ENCODE peak calls at places on chromosomes 4 and X, in eight cellular contexts. C is astrocyte of the spinal cord, H is tibial artery, K is kidney, Q is fibroblast of mammary gland, U is breast epithelium, E is activated B cell treated with CpG ODN at 0.5 μM for 24 hours, O is AG10803. V is an unnamed sample.

GRCh38 chrX:149630681-149631292 is 805 bp downstream of the TMEM185A start:
- DNase-seq in O (peak), H (no peak), C (peak), U (no peak), E (no peak), K (no peak), Q (peak), V (no peak)

GRCh38 chrX:11380187-11380586 is 87.0 kb downstream of the AMELX start:
- DNase-seq in K (no peak), E (no peak), H (no peak), U (no peak), C (peak), O (peak), Q (peak), V (no peak)

GRCh38 chr4:77859256-77859655 is 3.4 kb upstream of the MRPL1 start:
- DNase-seq in O (no peak), U (no peak), C (no peak), H (no peak), Q (no peak), E (no peak), K (no peak), V (no peak)

GRCh38 chrX:41561045-41561444 is 113.9 kb downstream of the NYX start:
- DNase-seq in E (no peak), C (peak), Q (peak), K (no peak), O (peak), H (no peak), U (no peak), V (peak)

GRCh38 chr4:147927377-147928137 is 195.7 kb downstream of the ARHGAP10 start:
- DNase-seq in C (peak), U (no peak), Q (no peak), E (no peak), O (no peak), H (no peak), K (no peak), V (no peak)

GRCh38 chr4:133150643-133151300 is 1.7 kb downstream of the PCDH10 start:
- DNase-seq in E (no peak), K (peak), C (peak), Q (no peak), H (peak), U (no peak), O (no peak), V (no peak)

GRCh38 chr4:147970003-147970402 is 238.1 kb downstream of the ARHGAP10 start:
- DNase-seq in O (no peak), H (no peak), K (no peak), E (no peak), U (no peak), Q (no peak), C (no peak), V (no peak)

GRCh38 chr4:111595456-111595855 is 549.8 kb upstream of the FAM241A start:
- DNase-seq in Q (no peak), U (no peak), C (no peak), K (no peak), O (no peak), H (no peak), E (no peak), V (no peak)

GRCh38 chrX:140918398-140919043 is 83.9 kb upstream of the SPANXB1 start:
- DNase-seq in Q (peak), E (no peak), U (no peak), K (no peak), O (peak), C (peak), H (no peak), V (no peak)

GRCh38 chr4:130722370-130722769 is 1626.4 kb downstream of the C4orf33 start:
- DNase-seq in Q (peak), H (no peak), U (no peak), K (no peak), O (no peak), E (no peak), C (no peak), V (no peak)

GRCh38 chrX:69082753-69083150 is 82.5 kb downstream of the PJA1 start:
- DNase-seq in E (no peak), O (no peak), K (no peak), Q (no peak), U (no peak), H (no peak), C (no peak), V (no peak)

GRCh38 chr4:129839687-129840086 is 743.7 kb downstream of the C4orf33 start:
- DNase-seq in K (no peak), Q (peak), U (no peak), C (peak), E (no peak), H (no peak), O (no peak), V (no peak)

GRCh38 chr4:4714330-4714729 is 145.1 kb upstream of the MSX1 start:
- DNase-seq in K (no peak), O (peak), C (peak), U (no peak), H (no peak), E (no peak), Q (peak), V (no peak)

GRCh38 chr4:153467154-153467896 is 1.2 kb downstream of the TMEM131L start:
- DNase-seq in E (peak), C (no peak), K (peak), U (peak), O (no peak), Q (no peak), H (peak), V (no peak)

GRCh38 chr4:119209077-119209476 is 3.4 kb upstream of the USP53 start:
- DNase-seq in K (no peak), Q (peak), O (peak), E (no peak), C (peak), H (no peak), U (no peak), V (peak)

GRCh38 chr4:117777721-117778120 is 256.6 kb upstream of the NDST3 start:
- DNase-seq in U (no peak), E (no peak), C (peak), K (no peak), Q (no peak), H (no peak), O (no peak), V (no peak)

GRCh38 chrX:146707781-146708180 is 101.8 kb upstream of the CXorf51B start:
- DNase-seq in O (no peak), K (no peak), Q (no peak), U (no peak), E (no peak), H (no peak), C (no peak), V (no peak)
- TF ChIP-seq CTCF in O (no peak), K (no peak), Q (no peak), U (no peak), E (no peak), H (no peak), C (no peak), V (no peak)

GRCh38 chr4:16382571-16382970 is 156.3 kb upstream of the TAPT1 start:
- DNase-seq in U (no peak), Q (no peak), E (no peak), C (no peak), O (no peak), K (no peak), H (no peak), V (no peak)

GRCh38 chr4:16387448-16387847 is 161.2 kb upstream of the TAPT1 start:
- DNase-seq in H (no peak), C (no peak), U (no peak), O (no peak), Q (no peak), K (no peak), E (no peak), V (no peak)

DNA sequence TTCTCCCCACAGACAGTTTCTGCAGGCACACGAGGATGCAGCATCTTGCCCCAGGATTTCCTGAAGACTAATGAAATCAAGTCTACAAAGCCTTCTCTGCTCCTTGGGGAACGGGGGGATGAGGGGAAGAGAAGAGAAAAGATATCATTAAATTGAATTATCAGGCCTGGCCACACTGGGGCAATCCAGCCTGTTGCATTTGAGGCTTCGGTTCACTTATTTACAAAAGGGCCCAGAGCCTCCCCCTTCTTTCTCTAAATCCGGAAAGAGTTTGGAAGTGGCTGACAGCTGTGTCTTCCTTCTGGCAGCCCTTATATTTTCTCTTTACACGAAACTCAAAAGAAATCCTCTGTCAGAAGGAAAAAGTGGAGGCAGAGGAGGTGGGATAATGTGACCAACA is 158.2 kb upstream of the TAPT1 start:
- DNase-seq in O (no peak), U (no peak), Q (no peak), C (no peak), H (no peak), E (no peak), K (no peak), V (no peak)
- TF ChIP-seq CTCF in O (no peak), U (no peak), Q (no peak), C (no peak), H (no peak), E (no peak), K (no peak), V (no peak)

GRCh38 chrX:107715331-107716044 is 60.1 kb downstream of the TSC22D3 start:
- DNase-seq in Q (peak), C (no peak), H (peak), K (no peak), U (no peak), E (peak), O (peak), V (no peak)

GRCh38 chrX:107713205-107714195 is 62.1 kb downstream of the TSC22D3 start:
- DNase-seq in U (no peak), K (no peak), E (peak), O (peak), Q (peak), H (peak), C (no peak), V (no peak)

GRCh38 chrX:107716045-107716684 is 59.4 kb downstream of the TSC22D3 start:
- DNase-seq in O (peak), H (peak), K (peak), E (peak), Q (no peak), C (peak), U (no peak), V (no peak)

GRCh38 chrX:107712231-107713204 is 63.1 kb downstream of the TSC22D3 start:
- DNase-seq in E (peak), C (peak), H (peak), Q (peak), K (no peak), O (peak), U (no peak), V (no peak)

DNA sequence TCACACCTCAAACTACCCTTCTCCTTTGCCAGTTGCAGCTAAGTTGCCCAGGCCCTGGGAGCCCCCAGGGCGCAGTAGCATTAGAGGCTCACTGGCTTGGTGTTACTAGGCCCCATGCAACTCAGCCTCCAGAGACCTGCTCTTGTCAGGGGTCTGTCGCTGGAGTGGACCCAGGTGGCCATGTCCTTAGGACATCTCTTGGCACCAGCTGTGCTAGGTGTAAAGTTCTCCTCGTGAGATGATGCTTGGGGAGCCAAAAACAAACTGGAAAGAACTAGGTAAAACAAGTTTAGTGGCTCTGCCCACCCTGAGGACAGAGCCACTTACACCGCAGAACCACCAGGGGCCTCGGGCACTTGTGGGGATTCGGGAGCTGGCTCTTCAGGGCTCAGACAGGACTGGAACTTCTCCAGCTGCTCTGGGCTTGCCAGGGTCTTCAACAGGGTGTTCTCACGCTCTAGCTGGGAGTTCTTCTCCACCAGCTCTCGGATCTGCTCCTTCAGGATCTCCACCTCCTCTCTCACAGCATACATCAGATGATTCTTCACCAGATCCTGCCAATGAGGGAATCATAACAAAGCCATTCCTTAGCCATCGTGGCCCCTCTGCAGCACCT is 61.3 kb downstream of the TSC22D3 start:
- DNase-seq in Q (peak), K (no peak), U (no peak), E (peak), O (peak), C (peak), H (peak), V (no peak)
- TF ChIP-seq CTCF in Q (peak), K (no peak), U (no peak), E (no peak), O (peak), C (peak), H (peak), V (no peak)

DNA sequence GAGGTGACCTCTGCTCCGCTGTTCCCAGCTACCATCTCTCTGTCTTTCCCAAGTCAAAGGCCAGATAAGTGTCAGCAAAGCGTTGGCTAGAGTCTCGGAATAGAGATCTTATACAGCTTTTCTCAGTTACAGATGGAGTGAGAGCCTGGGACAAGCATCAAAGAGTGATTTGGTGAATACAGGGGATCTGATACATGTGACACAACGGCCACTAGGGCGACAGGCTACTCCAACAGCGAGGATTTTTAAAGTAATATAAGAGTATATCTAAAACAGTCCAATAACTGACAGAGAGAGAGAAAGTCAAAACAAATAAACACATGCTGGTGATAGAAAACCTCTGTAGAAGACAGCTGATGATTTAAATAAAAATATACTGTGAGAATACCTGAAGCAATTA is 433.1 kb upstream of the SMIM31 start:
- DNase-seq in K (no peak), U (no peak), E (no peak), H (no peak), O (no peak), Q (no peak), C (no peak), V (no peak)
- TF ChIP-seq CTCF in K (no peak), U (no peak), E (no peak), H (no peak), O (no peak), Q (no peak), C (no peak), V (no peak)

GRCh38 chrX:74492720-74493201 is 71.5 kb downstream of the SLC16A2 start:
- DNase-seq in C (no peak), Q (peak), O (no peak), K (no peak), U (no peak), H (no peak), E (no peak), V (no peak)
- TF ChIP-seq CTCF in C (no peak), Q (peak), O (no peak), K (no peak), U (no peak), H (no peak), E (no peak), V (no peak)

DNA sequence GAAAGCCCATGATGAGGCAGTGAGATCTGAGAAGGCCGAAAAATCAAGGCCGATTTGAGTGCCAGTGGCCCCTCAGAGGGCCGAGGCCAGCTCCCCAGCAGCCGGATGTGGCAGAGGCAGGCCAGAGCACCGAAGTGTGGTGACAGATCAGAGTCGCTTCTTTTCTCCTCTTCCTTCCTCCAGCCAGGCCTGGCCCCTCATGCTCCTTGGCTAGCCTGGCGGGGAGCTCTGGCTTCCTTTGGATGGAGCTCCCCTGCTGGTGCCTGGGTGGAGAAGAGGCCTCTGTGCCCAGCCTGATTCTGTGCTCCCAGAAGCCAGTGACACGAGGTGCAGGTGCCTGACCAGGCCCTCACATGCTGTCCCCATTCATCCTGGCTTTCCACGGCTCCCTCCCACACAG is 127.2 kb upstream of the PABPC4L start:
- DNase-seq in H (no peak), K (peak), Q (no peak), E (no peak), O (no peak), U (no peak), C (no peak), V (no peak)
- TF ChIP-seq CTCF in H (no peak), K (no peak), Q (no peak), E (no peak), O (no peak), U (no peak), C (no peak), V (no peak)

GRCh38 chr4:40629401-40630334 is at the start of gene RBM47:
- DNase-seq in H (peak), K (peak), O (peak), C (peak), E (peak), U (peak), Q (peak), V (peak)
- TF ChIP-seq CTCF in H (no peak), K (peak), O (peak), C (peak), E (no peak), U (peak), Q (peak), V (peak)

GRCh38 chrX:134294548-134294947 is 57.6 kb downstream of the CCDC160 start:
- DNase-seq in K (no peak), H (no peak), E (no peak), U (no peak), Q (peak), C (peak), O (peak), V (no peak)
- TF ChIP-seq CTCF in K (no peak), H (no peak), E (no peak), U (no peak), Q (peak), C (peak), O (peak), V (no peak)

DNA sequence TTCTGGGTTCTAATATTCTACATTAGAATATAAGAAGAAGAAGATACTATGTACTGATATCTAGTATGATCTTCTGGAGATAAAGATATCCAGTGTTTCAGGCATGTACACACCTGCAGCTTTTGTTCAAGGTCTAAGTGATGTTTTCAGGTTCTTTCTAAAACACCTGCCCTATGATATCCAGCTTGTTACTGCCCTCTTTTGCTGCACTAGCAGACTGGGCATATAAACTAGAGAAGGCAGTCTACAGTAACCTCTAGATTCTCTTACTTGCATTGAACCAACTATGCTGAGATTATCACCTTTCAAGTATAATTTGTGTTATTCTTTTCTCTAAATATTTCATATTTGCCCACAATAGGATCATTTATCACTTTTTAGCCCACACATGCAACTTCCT is 1.9 kb upstream of the FRYL start:
- DNase-seq in K (no peak), C (no peak), H (no peak), Q (no peak), O (no peak), E (no peak), U (no peak), V (no peak)
- TF ChIP-seq CTCF in K (no peak), C (no peak), H (no peak), Q (no peak), O (no peak), E (no peak), U (no peak), V (no peak)

GRCh38 chr4:42588909-42589308 is 68.0 kb downstream of the ATP8A1 start:
- DNase-seq in C (no peak), U (no peak), H (no peak), Q (no peak), K (no peak), O (no peak), E (no peak), V (no peak)

DNA sequence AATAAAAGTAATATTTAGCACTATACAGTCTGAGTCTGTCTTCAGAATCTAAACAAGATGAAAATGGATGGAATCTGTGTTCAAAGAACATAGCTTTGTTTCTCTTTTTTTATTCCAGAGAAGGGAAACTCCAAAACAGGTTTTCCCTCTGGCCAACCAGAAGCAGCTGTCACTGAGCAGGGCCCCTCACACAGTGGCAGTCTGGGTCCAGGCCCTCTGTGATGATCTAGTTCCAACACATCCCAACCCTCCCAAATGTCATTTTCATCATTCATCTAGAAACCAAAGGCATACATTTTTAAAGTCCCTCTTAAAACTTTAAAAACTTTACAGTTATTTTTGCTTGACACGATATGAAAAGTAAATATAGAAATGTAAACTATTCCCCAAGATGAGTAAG is 70.1 kb downstream of the ATP8A1 start:
- DNase-seq in E (no peak), H (no peak), O (no peak), K (no peak), C (no peak), U (no peak), Q (no peak), V (no peak)
- TF ChIP-seq CTCF in E (no peak), H (no peak), O (no peak), K (no peak), C (no peak), U (no peak), Q (no peak), V (no peak)